ENCODE peak calls at places on chromosomes 7 and 10, in four cellular contexts. D is keratinocyte, T is B cell, X is glutamatergic neuron. C is an unnamed sample.

GRCh38 chr7:96327429-96327828 is 5.5 kb upstream of the SLC25A13 start:
- DNase-seq in D (no peak), T (no peak), X (no peak), C (no peak)

GRCh38 chr7:108114117-108114841 is 15.9 kb downstream of the LAMB4 start:
- DNase-seq in D (peak), T (peak), X (no peak), C (no peak)

GRCh38 chr10:34743804-34744203 is 71.3 kb downstream of the PARD3 start:
- DNase-seq in D (peak), T (no peak), X (no peak), C (no peak)

GRCh38 chr10:124728830-124729661 is 15.1 kb downstream of the FAM53B start:
- DNase-seq in D (no peak), T (no peak), X (no peak), C (no peak)

GRCh38 chr10:130743751-130744191 is 567.8 kb downstream of the TCERG1L start:
- DNase-seq in D (no peak), T (no peak), X (no peak), C (no peak)

GRCh38 chr7:14767716-14768425 is 134.7 kb downstream of the DGKB start:
- DNase-seq in D (no peak), T (no peak), X (no peak), C (no peak)

GRCh38 chr10:132305654-132306340 is 2.0 kb downstream of the STK32C start:
- DNase-seq in D (no peak), T (no peak), X (no peak), C (no peak)

GRCh38 chr7:22726849-22727792 is at the start of gene IL6:
- DNase-seq in D (peak), T (peak), X (peak), C (peak)

GRCh38 chr10:132890301-132890700 is 52.1 kb downstream of the CFAP46 start:
- DNase-seq in D (no peak), T (no peak), X (no peak), C (no peak)

GRCh38 chr7:103380395-103381191 is 33.1 kb downstream of the PSMC2 start:
- DNase-seq in D (no peak), T (no peak), X (no peak), C (no peak)

GRCh38 chr7:110790992-110791391 is 299.9 kb upstream of the LRRN3 start:
- DNase-seq in D (no peak), T (no peak), X (no peak), C (no peak)

GRCh38 chr10:35992107-35992506 is 350.0 kb upstream of the FZD8 start:
- DNase-seq in D (no peak), T (no peak), X (no peak), C (no peak)

GRCh38 chr10:52775132-52775647 is 2.6 kb upstream of the MBL2 start:
- DNase-seq in D (no peak), T (no peak), X (no peak), C (no peak)

GRCh38 chr10:15324611-15325010 is 46.5 kb downstream of the FAM171A1 start:
- DNase-seq in D (no peak), T (no peak), X (no peak), C (no peak)

GRCh38 chr7:148095066-148095465 is 495.5 kb upstream of the C7orf33 start:
- DNase-seq in D (no peak), T (no peak), X (no peak), C (no peak)

GRCh38 chr7:23938937-23939552 is 229.0 kb downstream of the STK31 start:
- DNase-seq in D (no peak), T (no peak), X (peak), C (peak)
- TF ChIP-seq CTCF in D (peak), T (no peak), X (no peak), C (peak)

GRCh38 chr7:155297517-155298287 is at the start of gene INSIG1:
- DNase-seq in D (no peak), T (peak), X (peak), C (peak)

GRCh38 chr7:155296006-155296787 is 1.5 kb upstream of the INSIG1 start:
- DNase-seq in D (no peak), T (no peak), X (no peak), C (no peak)

GRCh38 chr7:155298288-155298833 is 683 bp downstream of the INSIG1 start:
- DNase-seq in D (no peak), T (no peak), X (peak), C (no peak)

GRCh38 chr7:155295511-155295910 is 2.2 kb upstream of the INSIG1 start:
- DNase-seq in D (no peak), T (no peak), X (no peak), C (no peak)

GRCh38 chr7:155296788-155297516 is 726 bp upstream of the INSIG1 start:
- DNase-seq in D (no peak), T (no peak), X (peak), C (peak)
- TF ChIP-seq CTCF in D (peak), T (peak), X (no peak), C (peak)

DNA sequence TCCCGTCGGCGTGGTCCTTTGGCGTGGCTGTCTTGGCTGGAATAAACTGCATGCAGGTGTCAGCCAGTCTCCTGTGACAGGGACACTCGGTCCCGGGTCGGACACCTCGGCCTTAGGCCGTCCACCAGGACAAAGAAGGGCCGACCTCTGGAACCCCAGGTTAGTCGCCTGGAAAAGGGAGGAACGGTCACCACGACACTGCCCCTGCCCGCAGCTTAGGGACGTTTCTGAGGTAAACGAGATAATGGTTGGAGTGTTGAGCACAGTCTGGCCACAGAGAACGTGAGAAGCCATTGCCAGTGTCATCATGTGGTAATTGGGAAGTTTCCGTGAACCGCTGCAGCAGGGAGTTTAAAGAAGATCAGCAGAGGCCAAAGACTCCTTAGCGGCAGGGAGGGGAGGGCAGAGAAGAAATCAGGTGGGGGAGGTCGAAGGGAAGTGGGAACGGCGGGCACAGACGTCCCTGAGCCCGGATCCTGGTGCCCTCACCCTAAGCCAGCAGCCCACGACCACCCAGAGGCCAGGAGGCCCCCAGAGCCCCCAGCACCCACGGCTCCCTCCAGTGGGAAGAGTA is 73.5 kb upstream of the FAM20C start:
- DNase-seq in D (no peak), T (no peak), X (no peak), C (no peak)
- TF ChIP-seq CTCF in D (no peak), T (no peak), X (no peak), C (no peak)

GRCh38 chr10:101216631-101217425 is 12.4 kb downstream of the LBX1 start:
- DNase-seq in D (no peak), T (no peak), X (no peak), C (no peak)

GRCh38 chr10:101217450-101218281 is 11.6 kb downstream of the LBX1 start:
- DNase-seq in D (no peak), T (no peak), X (peak), C (peak)

GRCh38 chr10:101214446-101215396 is 14.5 kb downstream of the LBX1 start:
- DNase-seq in D (peak), T (no peak), X (peak), C (peak)

GRCh38 chr10:101215397-101216206 is 13.7 kb downstream of the LBX1 start:
- DNase-seq in D (no peak), T (no peak), X (peak), C (no peak)

DNA sequence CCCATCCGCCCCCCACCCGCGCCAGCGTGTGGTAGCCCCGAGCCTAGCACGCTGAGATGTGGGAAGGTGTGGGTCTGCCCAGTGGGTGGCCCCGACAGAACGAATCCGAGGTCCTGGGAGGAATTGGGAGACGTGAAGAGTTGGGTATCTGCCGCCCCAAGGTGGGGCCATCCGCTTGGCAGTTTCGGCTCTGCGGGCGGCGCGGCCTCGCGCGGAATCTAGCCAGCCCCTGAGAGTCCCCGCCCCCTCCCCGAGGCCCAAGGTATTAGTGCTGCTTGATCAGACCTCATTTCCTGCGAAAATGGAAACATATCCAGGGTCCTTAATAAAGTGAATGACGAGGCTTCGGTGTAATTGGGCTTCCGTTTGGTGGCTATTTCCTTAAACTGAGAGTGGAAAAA is 13.1 kb downstream of the LBX1 start:
- DNase-seq in D (no peak), T (no peak), X (no peak), C (no peak)
- TF ChIP-seq CTCF in D (no peak), T (no peak), X (no peak), C (no peak)

GRCh38 chr10:16732376-16732775 is 84.8 kb downstream of the RSU1 start:
- DNase-seq in D (no peak), T (no peak), X (no peak), C (no peak)
- TF ChIP-seq CTCF in D (no peak), T (no peak), X (no peak), C (no peak)

DNA sequence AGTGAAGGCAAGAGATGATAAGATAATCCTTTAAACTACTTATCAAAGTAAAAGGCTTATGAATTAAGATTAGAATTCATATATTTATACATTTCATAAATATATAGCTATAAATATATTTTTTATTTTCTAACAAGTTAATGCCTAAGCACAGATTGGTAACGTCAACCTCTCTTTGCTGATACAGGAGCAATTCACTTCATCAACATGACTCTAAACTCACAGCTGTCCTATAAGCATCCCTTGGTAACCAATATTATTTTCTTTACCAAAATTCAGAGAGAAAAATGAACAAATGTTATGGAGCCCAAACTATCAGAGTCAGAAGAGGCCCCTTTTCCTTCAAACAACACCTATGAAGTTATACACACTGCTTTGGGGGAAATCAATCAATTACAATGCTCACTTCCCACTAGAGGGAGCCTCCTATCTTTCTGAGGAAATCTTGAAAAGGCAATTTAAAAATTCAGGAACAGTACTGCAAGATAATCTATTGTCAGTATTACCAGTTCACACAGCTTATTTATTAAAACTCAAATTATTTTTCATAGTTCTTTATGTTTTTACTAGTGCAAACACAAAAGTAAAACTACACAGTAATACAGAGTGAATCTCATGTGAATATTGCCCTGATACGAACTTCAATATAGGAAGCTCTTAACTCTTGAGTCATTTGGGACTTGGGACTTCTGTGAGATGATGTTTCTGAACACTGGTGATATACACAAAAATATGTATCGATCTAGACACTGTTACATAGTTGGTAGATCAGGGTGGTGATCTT is 51.0 kb upstream of the NOBOX start:
- DNase-seq in D (no peak), T (no peak), X (no peak), C (no peak)
- TF ChIP-seq CTCF in D (peak), T (no peak), X (peak), C (no peak)

DNA sequence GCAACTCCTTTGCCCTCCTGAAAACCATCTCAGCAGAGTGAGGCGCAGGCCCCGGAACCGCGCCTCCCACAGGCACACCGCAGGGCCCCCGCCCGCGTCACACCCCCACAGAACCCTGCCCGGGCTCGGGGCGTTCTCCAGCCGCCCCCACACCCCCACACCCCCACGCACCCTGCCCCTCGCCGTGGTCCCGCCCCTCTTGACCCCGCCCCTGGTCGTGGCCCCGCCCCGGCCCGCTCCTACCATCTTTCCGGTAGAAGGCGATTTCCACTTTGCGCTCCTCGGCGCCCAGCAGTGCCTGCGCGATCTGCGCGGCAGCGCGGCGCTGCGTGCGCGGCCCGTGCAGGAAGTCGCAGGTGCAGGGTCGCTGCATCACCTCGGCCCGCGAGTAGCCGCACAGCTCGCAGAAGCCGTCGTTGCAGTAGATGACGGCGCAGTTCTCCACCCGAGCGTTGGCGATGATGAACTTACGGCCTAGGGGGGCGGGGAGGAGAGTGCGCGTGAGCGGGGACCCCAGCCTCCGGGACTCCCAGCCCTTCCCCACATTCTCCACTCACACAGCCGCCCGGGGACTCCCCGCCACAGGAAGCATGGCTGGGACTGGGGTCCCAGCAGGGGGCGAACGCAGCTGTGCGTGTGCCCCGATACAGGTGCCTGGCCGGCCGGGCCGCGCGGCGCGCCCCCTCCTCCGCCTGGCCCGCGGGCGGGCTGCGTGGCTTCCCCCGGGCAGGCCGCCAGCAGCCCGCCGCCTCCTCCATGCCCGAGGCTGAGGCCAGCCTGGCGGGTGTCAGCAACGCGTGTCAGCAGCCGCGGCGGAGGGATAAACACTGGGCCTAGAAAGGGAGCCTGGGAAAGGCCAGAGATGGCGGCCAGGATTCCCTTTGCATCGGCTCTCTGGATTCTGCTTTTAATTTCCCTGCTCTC is 3.4 kb downstream of the KCNH2 start:
- DNase-seq in D (no peak), T (peak), X (peak), C (peak)
- TF ChIP-seq CTCF in D (no peak), T (peak), X (peak), C (peak)

C was measured in GM13976.